ENCODE peak calls at places on chromosomes 4 and X, in ten cellular contexts. Q is endodermal cell, H is left ventricle myocardium inferior, J is RWPE1, I is bronchial epithelial cell, O is amniotic stem cell, Z is T-helper 1 cell, A is fibroblast of mammary gland, V is NCI-H82, E is NB4. D is an unnamed sample.

GRCh38 chr4:175109933-175110332 is 191.8 kb downstream of the ADAM29 start:
- DNase-seq in Q (peak), H (no peak), J (no peak), I (no peak), O (no peak), Z (no peak), A (no peak), V (peak), E (peak), D (no peak)

GRCh38 chr4:14364953-14365533 is 637.2 kb upstream of the CPEB2 start:
- DNase-seq in Q (peak), H (no peak), J (no peak), I (no peak), O (no peak), Z (no peak), A (no peak), V (no peak), E (no peak), D (no peak)

GRCh38 chr4:153341575-153342090 is 2.9 kb upstream of the MND1 start:
- DNase-seq in Q (no peak), H (no peak), J (no peak), I (peak), O (no peak), Z (no peak), A (peak), V (no peak), E (peak), D (peak)

GRCh38 chr4:16583764-16584163 is 314.7 kb downstream of the LDB2 start:
- DNase-seq in Q (no peak), H (no peak), J (no peak), I (no peak), O (no peak), Z (no peak), A (peak), V (no peak), E (no peak), D (peak)

GRCh38 chr4:101862595-101862994 is 72.1 kb downstream of the BANK1 start:
- DNase-seq in Q (no peak), H (no peak), J (no peak), I (no peak), O (no peak), Z (no peak), A (no peak), V (no peak), E (no peak), D (no peak)

GRCh38 chr4:110087116-110087708 is 111.2 kb downstream of the ELOVL6 start:
- DNase-seq in Q (no peak), H (no peak), J (peak), I (peak), O (no peak), Z (no peak), A (peak), V (no peak), E (no peak), D (peak)

GRCh38 chr4:188109157-188109755 is at the start of gene TRIML2:
- DNase-seq in Q (peak), H (no peak), J (no peak), I (peak), O (no peak), Z (no peak), A (no peak), V (no peak), E (no peak), D (peak)

GRCh38 chr4:156330436-156331031 is 376.9 kb upstream of the CTSO start:
- DNase-seq in Q (no peak), H (no peak), J (no peak), I (no peak), O (no peak), Z (no peak), A (no peak), V (no peak), E (peak), D (no peak)

GRCh38 chr4:103718993-103719319 is 829 bp downstream of the TACR3 start:
- DNase-seq in Q (no peak), H (no peak), J (no peak), I (no peak), O (no peak), Z (no peak), A (peak), V (peak), E (no peak), D (no peak)

GRCh38 chr4:65791807-65792308 is 121.6 kb upstream of the EPHA5 start:
- DNase-seq in Q (no peak), H (no peak), J (no peak), I (peak), O (no peak), Z (no peak), A (peak), V (no peak), E (peak), D (peak)

GRCh38 chr4:6498511-6499240 is 26.3 kb upstream of the PPP2R2C start:
- DNase-seq in Q (no peak), H (no peak), J (no peak), I (no peak), O (no peak), Z (no peak), A (no peak), V (no peak), E (no peak), D (no peak)

GRCh38 chr4:83876047-83876446 is 340.1 kb downstream of the GPAT3 start:
- DNase-seq in Q (no peak), H (no peak), J (no peak), I (peak), O (no peak), Z (no peak), A (peak), V (peak), E (no peak), D (peak)

GRCh38 chr4:152063301-152064235 is 302.8 kb upstream of the GATB start:
- DNase-seq in Q (no peak), H (no peak), J (peak), I (peak), O (no peak), Z (peak), A (no peak), V (peak), E (no peak), D (peak)

GRCh38 chr4:2062808-2063524 is 3.8 kb downstream of the NAT8L start:
- DNase-seq in Q (no peak), H (peak), J (no peak), I (no peak), O (no peak), Z (no peak), A (no peak), V (no peak), E (no peak), D (no peak)

GRCh38 chr4:147773261-147774184 is 41.6 kb downstream of the ARHGAP10 start:
- DNase-seq in Q (no peak), H (no peak), J (no peak), I (peak), O (peak), Z (no peak), A (peak), V (peak), E (no peak), D (peak)

GRCh38 chr4:98485816-98486355 is 172.5 kb downstream of the TSPAN5 start:
- DNase-seq in Q (no peak), H (no peak), J (no peak), I (no peak), O (no peak), Z (no peak), A (no peak), V (no peak), E (no peak), D (no peak)

GRCh38 chr4:38356686-38357085 is 307.3 kb upstream of the KLF3 start:
- DNase-seq in Q (no peak), H (no peak), J (no peak), I (no peak), O (no peak), Z (no peak), A (no peak), V (no peak), E (no peak), D (no peak)

GRCh38 chr4:85496933-85497332 is 22.0 kb downstream of the ARHGAP24 start:
- DNase-seq in Q (no peak), H (no peak), J (peak), I (peak), O (no peak), Z (no peak), A (peak), V (no peak), E (no peak), D (peak)

GRCh38 chrX:56766554-56767412 is 37.7 kb downstream of the NBDY start:
- DNase-seq in Q (peak), H (no peak), J (no peak), I (no peak), O (no peak), Z (no peak), A (peak), V (no peak), E (no peak), D (no peak)

GRCh38 chrX:129634541-129634940 is 20.2 kb downstream of the APLN start:
- DNase-seq in Q (no peak), H (no peak), J (no peak), I (no peak), O (no peak), Z (no peak), A (no peak), V (no peak), E (no peak), D (no peak)

GRCh38 chr4:74539043-74539790 is 94.3 kb downstream of the AREG start:
- DNase-seq in Q (no peak), H (no peak), J (no peak), I (peak), O (no peak), Z (no peak), A (peak), V (no peak), E (no peak), D (peak)

GRCh38 chrX:11724122-11725017 is 33.7 kb upstream of the MSL3 start:
- DNase-seq in Q (no peak), H (no peak), J (peak), I (peak), O (peak), Z (no peak), A (peak), V (peak), E (peak), D (peak)

GRCh38 chr4:52241916-52242315 is 190.8 kb downstream of the SPATA18 start:
- DNase-seq in Q (no peak), H (no peak), J (no peak), I (peak), O (no peak), Z (no peak), A (no peak), V (no peak), E (no peak), D (peak)

GRCh38 chr4:185592845-185593488 is 57.7 kb upstream of the PDLIM3 start:
- DNase-seq in Q (no peak), H (no peak), J (no peak), I (no peak), O (no peak), Z (no peak), A (peak), V (no peak), E (no peak), D (no peak)

GRCh38 chrX:23008431-23009099 is 8.8 kb downstream of the DDX53 start:
- DNase-seq in Q (no peak), H (no peak), J (peak), I (peak), O (no peak), Z (no peak), A (peak), V (peak), E (peak), D (peak)

GRCh38 chrX:10579018-10579752 is 41.2 kb downstream of the MID1 start:
- DNase-seq in Q (no peak), H (no peak), J (no peak), I (peak), O (peak), Z (no peak), A (peak), V (no peak), E (no peak), D (peak)

GRCh38 chrX:20729421-20729820 is 462.7 kb upstream of the RPS6KA3 start:
- DNase-seq in Q (no peak), H (no peak), J (no peak), I (peak), O (no peak), Z (no peak), A (peak), V (no peak), E (no peak), D (peak)

GRCh38 chr4:8310306-8310705 is 40.8 kb downstream of the HTRA3 start:
- DNase-seq in Q (peak), H (no peak), J (no peak), I (no peak), O (no peak), Z (no peak), A (no peak), V (no peak), E (no peak), D (no peak)

GRCh38 chrX:126551306-126551705 is 1.3 kb downstream of the DCAF12L1 start:
- DNase-seq in Q (peak), H (no peak), J (no peak), I (no peak), O (no peak), Z (no peak), A (no peak), V (no peak), E (no peak), D (no peak)

GRCh38 chr4:166172619-166173018 is 299.6 kb downstream of the TLL1 start:
- DNase-seq in Q (no peak), H (no peak), J (no peak), I (no peak), O (no peak), Z (no peak), A (no peak), V (no peak), E (no peak), D (no peak)

GRCh38 chr4:166435449-166435848 is 562.4 kb downstream of the TLL1 start:
- DNase-seq in Q (no peak), H (no peak), J (peak), I (peak), O (no peak), Z (no peak), A (peak), V (no peak), E (no peak), D (peak)

GRCh38 chrX:44785652-44786051 is 58.2 kb upstream of the DUSP21 start:
- DNase-seq in Q (no peak), H (no peak), J (peak), I (peak), O (peak), Z (no peak), A (peak), V (no peak), E (no peak), D (peak)

GRCh38 chr4:55947254-55947882 is 1.4 kb upstream of the CEP135 start:
- DNase-seq in Q (no peak), H (no peak), J (no peak), I (no peak), O (no peak), Z (no peak), A (no peak), V (no peak), E (peak), D (no peak)

GRCh38 chr4:134867027-134867426 is 665.4 kb upstream of the PABPC4L start:
- DNase-seq in Q (no peak), H (no peak), J (no peak), I (no peak), O (no peak), Z (no peak), A (no peak), V (no peak), E (no peak), D (no peak)